ENCODE peak calls at places on chromosomes 12 and 14, in four cellular contexts. F is HAP-1, C is PC-3, G is prostate gland. P is an unnamed sample.

GRCh38 chr12:116820077-116820656 is 61.1 kb downstream of the HRK start:
- DNase-seq in C (no peak), G (no peak), F (no peak), P (no peak)

GRCh38 chr12:57272337-57273151 is 21.6 kb upstream of the STAC3 start:
- DNase-seq in C (no peak), F (no peak), G (no peak), P (no peak)

GRCh38 chr12:131192951-131193350 is 239.2 kb downstream of the ADGRD1 start:
- DNase-seq in G (no peak), F (no peak), C (no peak), P (peak; percentile 35)

GRCh38 chr12:88520436-88520820 is 59.8 kb downstream of the KITLG start:
- DNase-seq in F (no peak), C (no peak), G (no peak), P (no peak)

GRCh38 chr12:104138747-104139186 is 757 bp upstream of the NFYB start:
- DNase-seq in C (no peak), G (no peak), F (no peak), P (no peak)

GRCh38 chr12:79174656-79175055 is 310.1 kb downstream of the SYT1 start:
- DNase-seq in F (no peak), G (no peak), C (peak; percentile 70), P (no peak)

GRCh38 chr14:28536889-28537288 is 229.7 kb upstream of the FOXG1 start:
- DNase-seq in G (no peak), F (no peak), C (no peak), P (no peak)

GRCh38 chr14:59161571-59162175 is 26.8 kb upstream of the DAAM1 start:
- DNase-seq in G (no peak), F (peak; percentile 40), C (peak; percentile 63), P (no peak)

GRCh38 chr12:120121343-120121742 is 4.8 kb upstream of the RAB35 start:
- DNase-seq in F (no peak), G (no peak), C (no peak), P (no peak)

GRCh38 chr14:104440297-104440956 is 139.1 kb upstream of the C14orf180 start:
- DNase-seq in C (no peak), G (no peak), F (no peak), P (no peak)

GRCh38 chr12:117521327-117521726 is 159.9 kb upstream of the NOS1 start:
- DNase-seq in C (no peak), G (no peak), F (no peak), P (no peak)

GRCh38 chr12:72547593-72547992 is 275.4 kb downstream of the TRHDE start:
- DNase-seq in F (no peak), G (no peak), C (peak; percentile 10), P (no peak)

GRCh38 chr14:40386433-40386832 is 954.2 kb upstream of the FBXO33 start:
- DNase-seq in F (no peak), G (no peak), C (no peak), P (no peak)

GRCh38 chr14:74502236-74503019 is 8.9 kb downstream of the ISCA2 start:
- DNase-seq in F (peak; percentile 68), G (no peak), C (peak; percentile 70), P (peak; percentile 50)

GRCh38 chr14:32038876-32039275 is 38.2 kb upstream of the ARHGAP5 start:
- DNase-seq in F (no peak), C (peak; percentile 27), G (no peak), P (no peak)

GRCh38 chr12:27602516-27602915 is 78.5 kb downstream of the PPFIBP1 start:
- DNase-seq in G (no peak), C (peak; percentile 44), F (no peak), P (no peak)

GRCh38 chr14:91420686-91421085 is 3.1 kb upstream of the CCDC88C start:
- DNase-seq in C (peak; percentile 4), G (no peak), F (no peak), P (no peak)

GRCh38 chr12:91563011-91563410 is 380.4 kb upstream of the DCN start:
- DNase-seq in F (no peak), C (no peak), G (no peak), P (no peak)

GRCh38 chr12:118061876-118062791 is 1.2 kb upstream of the WSB2 start:
- DNase-seq in F (peak; percentile 71), G (peak; percentile 43), C (peak; percentile 73), P (peak; percentile 77)

GRCh38 chr12:46402451-46402850 is 29.9 kb upstream of the SLC38A2 start:
- DNase-seq in F (peak; percentile 15), C (peak; percentile 80), G (peak; percentile 61), P (peak; percentile 78)

GRCh38 chr14:72942934-72943333 is 16.7 kb downstream of the DCAF4 start:
- DNase-seq in G (no peak), F (no peak), C (peak; percentile 17), P (no peak)

GRCh38 chr14:105689722-105690121 is 163.3 kb downstream of the TMEM121 start:
- DNase-seq in C (no peak), G (no peak), F (no peak), P (no peak)

GRCh38 chr14:61409782-61410181 is 88.4 kb downstream of the PRKCH start:
- DNase-seq in C (peak; percentile 18), F (no peak), G (no peak), P (no peak)

GRCh38 chr14:81710232-81710845 is 176.7 kb upstream of the SEL1L start:
- DNase-seq in F (peak; percentile 58), C (peak; percentile 55), G (no peak), P (no peak)

GRCh38 chr14:65945333-65945732 is 532.8 kb downstream of the FUT8 start:
- DNase-seq in C (no peak), G (no peak), F (no peak), P (no peak)

GRCh38 chr12:105590571-105590970 is 260.1 kb downstream of the C12orf75 start:
- DNase-seq in C (no peak), F (no peak), G (no peak), P (no peak)

DNA sequence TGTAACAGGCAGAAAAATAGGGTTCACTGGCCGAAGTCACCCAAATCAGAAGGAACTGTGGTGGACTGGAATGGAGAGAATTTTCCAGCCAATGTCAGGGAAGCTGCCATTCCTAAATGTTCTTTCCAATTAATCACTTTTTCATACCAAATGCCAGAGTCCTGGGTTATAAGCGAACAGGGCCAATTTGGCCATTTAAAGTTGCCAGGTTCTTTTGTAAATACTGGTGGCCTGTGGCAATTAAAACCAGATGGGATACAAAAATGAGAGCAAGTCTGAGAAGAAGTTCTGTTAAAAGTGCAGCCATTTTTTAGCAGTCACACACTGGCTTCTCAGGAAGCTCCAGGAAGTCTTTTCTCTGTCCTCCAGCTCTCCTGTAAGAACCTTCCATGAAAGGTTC is 117.4 kb upstream of the OVCH1 start:
- DNase-seq in F (no peak), C (no peak), G (no peak), P (no peak)
- H3K4me3 ChIP-seq in F (no peak overlapping the region), C (no peak overlapping the region), G (no peak overlapping the region), P (no peak overlapping the region)

GRCh38 chr12:101050631-101051030 is 159.4 kb downstream of the SLC5A8 start:
- DNase-seq in C (no peak), F (no peak), G (no peak), P (no peak)
- H3K4me1 ChIP-seq in C (peaks cover 9% of the 10 kb centered on the region), F (peaks cover 6% of the 10 kb centered on the region), G (no peaks in the 10 kb centered on the region), P (peaks cover 2% of the 10 kb centered on the region)

GRCh38 chr12:6626654-6627283 is 9.0 kb downstream of the LPAR5 start:
- DNase-seq in F (no peak), G (no peak), C (no peak), P (no peak)

GRCh38 chr12:6632026-6632978 is 3.5 kb downstream of the LPAR5 start:
- DNase-seq in C (no peak), G (no peak), F (no peak), P (peak; percentile 56)

GRCh38 chr12:6631549-6631961 is 4.2 kb downstream of the LPAR5 start:
- DNase-seq in G (no peak), F (no peak), C (no peak), P (no peak)

GRCh38 chr12:6627598-6627997 is 8.2 kb downstream of the LPAR5 start:
- DNase-seq in F (peak; percentile 59), C (no peak), G (no peak), P (no peak)

GRCh38 chr12:6630696-6631095 is 5.1 kb downstream of the LPAR5 start:
- DNase-seq in C (no peak), G (no peak), F (no peak), P (no peak)
- H3K4me3 ChIP-seq in C (no peak overlapping the region), G (no peak overlapping the region), F (no peak overlapping the region), P (no peak overlapping the region)

DNA sequence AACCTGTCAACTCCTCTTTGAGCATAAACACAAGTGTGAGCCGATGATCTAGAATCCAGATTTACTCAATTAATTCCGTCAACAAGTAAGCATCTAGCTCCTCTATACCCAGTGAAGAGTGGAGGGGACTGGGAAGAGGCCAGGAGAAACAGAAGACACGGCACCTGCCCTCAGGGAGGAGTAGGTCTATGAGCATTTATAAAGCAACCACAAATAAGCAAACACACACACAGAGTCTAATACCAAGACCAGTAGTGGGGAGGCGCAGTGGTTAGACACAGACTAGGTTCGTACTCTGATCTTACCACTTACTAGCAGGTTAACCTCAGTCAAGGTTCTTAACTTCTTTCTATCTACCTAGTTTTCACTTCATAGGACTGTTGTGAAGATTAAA is 5.9 kb upstream of the FOXN3 start:
- DNase-seq in C (no peak), G (no peak), F (no peak), P (no peak)
- H3K4me1 ChIP-seq in C (peaks cover 33% of the 10 kb centered on the region), G (no peaks in the 10 kb centered on the region), F (peaks cover 18% of the 10 kb centered on the region), P (no peaks in the 10 kb centered on the region)

DNA sequence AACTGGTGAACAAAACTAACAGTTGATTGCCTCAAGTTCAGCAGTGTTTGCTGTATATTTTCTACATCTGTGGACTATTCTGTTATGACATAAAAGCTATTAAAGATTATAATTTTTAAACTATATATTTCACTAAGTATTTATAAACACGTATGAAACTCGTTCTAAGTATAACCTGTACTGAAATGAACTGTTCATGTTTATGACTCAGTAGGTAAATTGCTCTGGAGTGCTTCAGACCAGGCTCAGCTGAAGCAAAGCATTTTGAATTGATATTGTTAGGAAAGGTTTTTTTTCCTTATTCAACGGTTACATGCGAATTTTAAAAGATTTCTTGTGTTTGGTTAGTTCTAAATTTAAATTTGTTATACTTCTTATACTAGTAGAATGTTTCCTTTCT is 151.3 kb downstream of the RAD51B start:
- DNase-seq in G (no peak), F (no peak), C (peak; percentile 17), P (no peak)
- H3K4me3 ChIP-seq in G (no peak overlapping the region), F (no peak overlapping the region), C (no peak overlapping the region), P (no peak overlapping the region)

DNA sequence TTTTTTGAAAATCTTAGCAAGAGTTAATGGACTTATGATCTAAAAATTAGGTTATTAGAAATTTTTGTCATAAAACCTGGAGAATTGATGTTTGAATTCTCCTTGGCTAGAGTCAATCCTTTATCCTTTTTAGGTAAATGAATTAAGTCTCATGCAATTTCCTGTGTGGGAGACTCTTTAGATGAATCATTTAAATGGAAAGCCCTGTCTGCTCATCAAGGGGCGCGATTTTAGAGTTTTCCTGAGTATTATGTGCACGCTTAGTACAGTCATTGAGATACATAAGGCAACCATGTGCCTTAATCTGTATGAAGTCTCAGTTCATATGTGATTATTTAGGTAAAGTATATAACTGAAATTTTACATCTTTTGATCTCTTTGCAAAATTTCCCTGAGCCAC is 974.7 kb downstream of the NRXN3 start:
- DNase-seq in G (no peak), C (no peak), F (no peak), P (no peak)
- H3K4me1 ChIP-seq in G (no peaks in the 10 kb centered on the region), C (no peaks in the 10 kb centered on the region), F (no peaks in the 10 kb centered on the region), P (no peaks in the 10 kb centered on the region)

P was measured in aorta.